ENCODE peak calls at places on chromosome 5, in seven cellular contexts. L is left ventricle myocardium inferior; U is MM.1S; A is ovary; Q is CD8-positive, alpha-beta T cell; E is heart right ventricle; O is iPS DF 6.9. Z is an unnamed sample. For H3K4me1 and H3K36me3, the result is how much of the 10 kb centered on the place peaks cover.

GRCh38 chr5:57718155-57718554 is 235.5 kb upstream of the ACTBL2 start:
- DNase-seq in E (no peak), U (no peak), L (no peak), A (no peak), Q (no peak), O (no peak), Z (no peak)

GRCh38 chr5:140794594-140795258 is at the start of gene PCDHA2:
- DNase-seq in U (peak), O (no peak), A (no peak), Q (no peak), E (no peak), L (no peak), Z (no peak)

GRCh38 chr5:133412661-133413060 is 199.7 kb downstream of the FSTL4 start:
- DNase-seq in L (no peak), U (no peak), O (no peak), A (no peak), E (no peak), Q (no peak), Z (no peak)

GRCh38 chr5:84059672-84060071 is 325.0 kb downstream of the EDIL3 start:
- DNase-seq in U (no peak), O (no peak), Q (no peak), A (no peak), E (no peak), L (no peak), Z (no peak)

GRCh38 chr5:64606926-64607325 is 83.4 kb upstream of the SHISAL2B start:
- DNase-seq in Q (no peak), L (no peak), U (no peak), E (no peak), O (no peak), A (no peak), Z (no peak)

GRCh38 chr5:11174601-11175000 is 413.6 kb upstream of the DAP start:
- DNase-seq in A (no peak), O (no peak), E (no peak), L (no peak), Q (no peak), U (no peak), Z (no peak)

GRCh38 chr5:56608216-56608925 is 207.0 kb upstream of the MAP3K1 start:
- DNase-seq in U (no peak), Q (no peak), L (no peak), O (no peak), E (no peak), A (no peak), Z (no peak)

GRCh38 chr5:1665803-1666202 is 133.8 kb downstream of the MRPL36 start:
- DNase-seq in U (no peak), O (no peak), E (no peak), L (no peak), Q (no peak), A (no peak), Z (no peak)

GRCh38 chr5:40485021-40485998 is 194.4 kb upstream of the PTGER4 start:
- DNase-seq in E (no peak), A (no peak), U (no peak), L (no peak), Q (no peak), O (no peak), Z (no peak)

GRCh38 chr5:151682751-151683331 is 3.9 kb downstream of the SPARC start:
- DNase-seq in O (no peak), Q (no peak), E (no peak), U (no peak), A (peak), L (no peak), Z (no peak)

GRCh38 chr5:173456751-173457171 is 128.5 kb upstream of the STC2 start:
- DNase-seq in E (no peak), U (no peak), A (no peak), L (no peak), Q (no peak), O (no peak), Z (no peak)

GRCh38 chr5:154162475-154163217 is 27.9 kb upstream of the GALNT10 start:
- DNase-seq in Q (no peak), A (no peak), O (no peak), L (no peak), U (peak), E (peak), Z (no peak)

GRCh38 chr5:149797897-149798296 is 67.8 kb downstream of the PPARGC1B start:
- DNase-seq in L (no peak), U (no peak), Q (no peak), E (no peak), O (no peak), A (no peak), Z (no peak)

GRCh38 chr5:149796836-149797235 is 66.7 kb downstream of the PPARGC1B start:
- DNase-seq in E (no peak), Q (no peak), L (no peak), U (no peak), A (no peak), O (no peak), Z (no peak)

GRCh38 chr5:149795360-149795759 is 65.2 kb downstream of the PPARGC1B start:
- DNase-seq in E (no peak), Q (no peak), L (no peak), U (no peak), A (no peak), O (no peak), Z (no peak)

GRCh38 chr5:149794338-149795023 is 64.4 kb downstream of the PPARGC1B start:
- DNase-seq in Q (no peak), O (no peak), U (no peak), L (peak), A (no peak), E (no peak), Z (no peak)

DNA sequence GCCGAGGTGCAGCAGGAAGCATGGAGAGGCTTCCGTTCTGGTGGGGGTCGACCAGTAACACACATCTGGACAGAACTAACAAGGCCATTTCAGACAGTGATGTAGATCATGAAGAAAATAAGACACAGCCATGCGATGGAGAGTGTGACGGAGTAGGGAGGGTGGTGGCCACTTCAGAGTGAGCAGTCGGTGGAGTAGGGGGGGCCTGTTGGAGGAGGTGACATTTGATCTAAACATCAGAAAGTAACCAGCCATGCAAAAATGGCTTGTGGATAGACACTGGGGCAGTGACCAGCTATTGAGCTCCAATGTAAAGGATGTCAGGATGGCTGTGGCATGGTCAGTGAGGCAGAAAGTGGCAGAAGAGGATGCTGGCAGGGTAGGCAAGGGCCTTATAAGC is 65.9 kb downstream of the PPARGC1B start:
- DNase-seq in E (no peak), A (no peak), L (no peak), O (no peak), Q (no peak), U (no peak), Z (no peak)
- H3K4me1 ChIP-seq in E (half or more), A (under half), L (half or more), O (under half), Q (under half), U (under half), Z (under half)

DNA sequence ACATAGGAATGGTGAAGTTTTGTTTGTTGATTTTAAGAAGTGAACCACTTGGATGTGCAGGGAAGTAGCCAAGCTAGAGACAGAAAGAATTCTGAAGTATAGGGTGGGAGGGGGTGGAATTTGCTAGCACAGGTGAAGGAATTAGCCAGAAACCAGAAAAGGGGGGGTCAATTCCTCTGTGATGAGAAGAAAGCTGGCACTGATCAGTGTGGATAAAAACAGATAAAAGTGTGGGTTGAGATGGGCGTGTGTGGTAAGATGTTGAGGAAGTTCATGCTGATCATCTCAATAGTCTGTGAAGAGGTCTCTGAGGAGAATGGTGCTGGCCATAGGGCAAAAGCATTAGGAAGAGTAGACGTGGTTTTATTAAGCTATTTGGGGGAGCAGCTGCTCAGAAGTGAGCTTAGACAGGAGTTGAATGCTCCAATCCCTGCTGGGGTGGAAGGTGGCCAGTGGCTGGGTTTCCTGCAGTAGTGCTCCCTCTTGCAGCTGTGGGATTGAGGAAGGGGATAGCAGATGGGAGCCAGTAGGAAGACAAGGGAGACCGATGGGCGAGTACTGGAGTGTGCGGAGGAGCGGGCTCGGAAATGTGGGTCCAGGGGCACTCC is 88.7 kb upstream of the ELL2 start:
- DNase-seq in E (no peak), O (no peak), L (no peak), A (no peak), U (no peak), Q (no peak), Z (no peak)
- H3K4me3 ChIP-seq in E (no peak), O (no peak), L (no peak), A (no peak), U (no peak), Q (no peak), Z (no peak)

GRCh38 chr5:100838048-100838473 is 65.0 kb downstream of the ST8SIA4 start:
- DNase-seq in A (no peak), E (no peak), Q (no peak), O (no peak), U (no peak), L (no peak), Z (no peak)
- H3K36me3 ChIP-seq in A (under half), E (under half), Q (under half), O (under half), U (under half), L (under half), Z (under half)

DNA sequence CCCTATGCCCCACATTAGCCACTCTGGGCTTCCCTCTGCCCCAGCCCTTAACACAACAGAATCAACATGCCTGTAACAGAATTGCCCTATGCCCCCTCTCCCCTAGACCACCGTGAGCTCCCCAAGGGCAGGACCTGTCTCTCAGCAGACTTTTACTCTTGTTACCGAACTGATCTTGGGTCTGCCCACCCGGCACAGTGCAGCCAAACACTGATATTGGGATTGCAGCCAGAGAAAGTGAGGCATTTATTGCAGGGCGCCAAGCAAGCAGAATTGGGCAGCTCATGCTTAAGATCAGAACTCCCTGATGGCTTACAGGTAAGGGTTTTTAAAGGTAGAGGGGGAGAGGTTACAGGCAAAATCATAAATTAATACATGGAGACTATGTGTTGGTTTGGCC is 33.5 kb upstream of the KCNIP1 start:
- DNase-seq in Q (no peak), L (no peak), O (no peak), U (no peak), E (no peak), A (no peak), Z (no peak)
- H3K4me1 ChIP-seq in Q (under half), L (under half), O (under half), U (under half), E (under half), A (under half), Z (under half)

GRCh38 chr5:157556615-157557418 is 18.8 kb downstream of the ADAM19 start:
- DNase-seq in E (no peak), A (no peak), L (no peak), O (no peak), Q (no peak), U (no peak), Z (no peak)
- H3K4me3 ChIP-seq in E (no peak), A (no peak), L (no peak), O (no peak), Q (no peak), U (no peak), Z (no peak)

Z was measured in HAP-1.